ENCODE peak calls at places on chromosomes 12 and 14, in four cellular contexts. C is SW480, O is NCI-H2227 treated with DMSO at 0.1 percent for 48 hours, K is ELF-1. S is an unnamed sample.

GRCh38 chr12:127628655-127629054 is 638.3 kb upstream of the TMEM132C start:
- DNase-seq in K (no peak), O (no peak), C (no peak), S (no peak)

GRCh38 chr12:54604436-54604835 is 16.0 kb upstream of the PPP1R1A start:
- DNase-seq in C (no peak), K (no peak), O (no peak), S (no peak)

GRCh38 chr14:71933026-71933587 is 878 bp downstream of the RGS6 start:
- DNase-seq in K (peak; percentile 45), O (no peak), C (peak; percentile 47), S (no peak)

GRCh38 chr12:45789025-45789424 is 59.5 kb downstream of the ARID2 start:
- DNase-seq in C (no peak), O (no peak), K (no peak), S (no peak)

GRCh38 chr12:8156845-8157244 is at the start of gene ZNF705A:
- DNase-seq in K (no peak), O (no peak), C (peak; percentile 58), S (no peak)

GRCh38 chr12:59834659-59835474 is 239.0 kb downstream of the SLC16A7 start:
- DNase-seq in C (peak; percentile 2), O (no peak), K (no peak), S (peak; percentile 60)

GRCh38 chr12:69947123-69947522 is 122.1 kb downstream of the MYRFL start:
- DNase-seq in O (no peak), C (no peak), K (no peak), S (no peak)

GRCh38 chr14:23285530-23286019 is 357 bp downstream of the HOMEZ start:
- DNase-seq in K (peak; percentile 27), O (no peak), C (peak; percentile 12), S (no peak)

GRCh38 chr14:61103541-61104339 is 122.7 kb downstream of the SLC38A6 start:
- DNase-seq in K (peak; percentile 80), O (no peak), C (peak; percentile 85), S (peak; percentile 79)

GRCh38 chr12:2902287-2902880 is 11.7 kb downstream of the TULP3 start:
- DNase-seq in C (no peak), O (peak; percentile 24), K (no peak), S (no peak)

GRCh38 chr12:118694128-118694775 is 287.1 kb upstream of the SRRM4 start:
- DNase-seq in K (no peak), C (no peak), O (no peak), S (no peak)

GRCh38 chr14:93943052-93943451 is 15.9 kb downstream of the FAM181A start:
- DNase-seq in K (no peak), O (no peak), C (peak; percentile 74), S (no peak)

GRCh38 chr12:124694846-124695497 is 127.6 kb upstream of the NCOR2 start:
- DNase-seq in C (peak; percentile 53), O (no peak), K (no peak), S (peak; percentile 86)

GRCh38 chr14:52023518-52023917 is 34.2 kb downstream of the RTRAF start:
- DNase-seq in K (no peak), O (no peak), C (no peak), S (no peak)

S was measured in HT-29.